ENCODE peak calls at places on chromosomes 12 and 14, in seven cellular contexts. R, F, P, W, Q, S and Y are unnamed samples.

GRCh38 chr12:20089077-20089476 is 279.3 kb upstream of the PDE3A start:
- DNase-seq in Q (no peak), S (no peak), R (no peak), W (no peak), P (no peak), F (no peak), Y (no peak)

GRCh38 chr14:104025481-104025975 is 60.0 kb upstream of the ASPG start:
- DNase-seq in P (no peak), R (no peak), F (no peak), Q (no peak), W (no peak), S (no peak), Y (no peak)

GRCh38 chr12:131720921-131721320 is 10.0 kb downstream of the SFSWAP start:
- DNase-seq in F (peak; percentile 46), S (no peak), R (no peak), W (no peak), Q (no peak), P (no peak), Y (no peak)

GRCh38 chr12:4819654-4820053 is 90.1 kb upstream of the KCNA1 start:
- DNase-seq in P (no peak), F (peak; percentile 82), S (no peak), R (no peak), W (no peak), Q (no peak), Y (no peak)

GRCh38 chr12:14768823-14769405 is 34.4 kb downstream of the WBP11 start:
- DNase-seq in F (peak; percentile 51), S (no peak), W (no peak), P (no peak), R (no peak), Q (no peak), Y (peak; percentile 76)

GRCh38 chr14:103818422-103818821 is 29.0 kb downstream of the PPP1R13B start:
- DNase-seq in P (no peak), Q (no peak), S (no peak), R (no peak), W (no peak), F (no peak), Y (no peak)

GRCh38 chr14:101937926-101938767 is 26.2 kb upstream of the DYNC1H1 start:
- DNase-seq in P (no peak), R (no peak), S (no peak), Q (no peak), F (no peak), W (no peak), Y (peak; percentile 43)

GRCh38 chr12:64625243-64626077 is 15.2 kb downstream of the RASSF3 start:
- DNase-seq in P (no peak), F (peak; percentile 86), R (peak; percentile 86), W (peak; percentile 60), S (peak; percentile 54), Q (peak; percentile 91), Y (no peak)

GRCh38 chr14:38127784-38128183 is 79.9 kb upstream of the SSTR1 start:
- DNase-seq in Q (no peak), F (peak; percentile 65), R (no peak), S (no peak), W (no peak), P (no peak), Y (no peak)

GRCh38 chr12:77299910-77300772 is 234.8 kb upstream of the E2F7 start:
- DNase-seq in R (no peak), F (peak; percentile 85), Q (no peak), W (no peak), S (no peak), P (no peak), Y (no peak)

GRCh38 chr14:105338392-105338791 is 23.8 kb downstream of the PACS2 start:
- DNase-seq in Q (no peak), P (no peak), F (no peak), R (no peak), S (no peak), W (no peak), Y (peak; percentile 69)

GRCh38 chr12:6553051-6553868 is 2.6 kb downstream of the IFFO1 start:
- DNase-seq in W (no peak), R (peak; percentile 70), S (no peak), Q (peak; percentile 88), F (peak; percentile 97), P (no peak), Y (peak; percentile 59)

GRCh38 chr12:25960176-25960575 is 1.7 kb downstream of the RASSF8 start:
- DNase-seq in Q (no peak), F (peak; percentile 71), S (no peak), P (no peak), W (no peak), R (no peak), Y (no peak)

GRCh38 chr14:69259531-69260245 is at the start of gene GALNT16:
- DNase-seq in Q (no peak), F (peak; percentile 59), S (no peak), W (no peak), P (no peak), R (no peak), Y (peak; percentile 74)

GRCh38 chr14:64721899-64722298 is 17.7 kb downstream of the PLEKHG3 start:
- DNase-seq in P (no peak), R (no peak), F (no peak), S (no peak), Q (no peak), W (no peak), Y (no peak)
- H3K4me1 ChIP-seq in P (peaks cover 39% of the 10 kb centered on the region), R (peaks cover 55% of the 10 kb centered on the region), F (peaks cover 27% of the 10 kb centered on the region), S (no peaks in the 10 kb centered on the region), Q (peaks cover 100% of the 10 kb centered on the region), W (peaks cover 100% of the 10 kb centered on the region), Y (peaks cover 35% of the 10 kb centered on the region)

GRCh38 chr12:3342051-3342450 is 149.0 kb upstream of the PRMT8 start:
- DNase-seq in F (peak; percentile 45), W (no peak), P (no peak), R (no peak), Q (no peak), S (no peak), Y (peak; percentile 62)
- H3K27ac ChIP-seq in F (no peak overlapping the region), W (no peak overlapping the region), P (no peak overlapping the region), R (no peak overlapping the region), Q (no peak overlapping the region), S (no peak overlapping the region), Y (no peak overlapping the region)

DNA sequence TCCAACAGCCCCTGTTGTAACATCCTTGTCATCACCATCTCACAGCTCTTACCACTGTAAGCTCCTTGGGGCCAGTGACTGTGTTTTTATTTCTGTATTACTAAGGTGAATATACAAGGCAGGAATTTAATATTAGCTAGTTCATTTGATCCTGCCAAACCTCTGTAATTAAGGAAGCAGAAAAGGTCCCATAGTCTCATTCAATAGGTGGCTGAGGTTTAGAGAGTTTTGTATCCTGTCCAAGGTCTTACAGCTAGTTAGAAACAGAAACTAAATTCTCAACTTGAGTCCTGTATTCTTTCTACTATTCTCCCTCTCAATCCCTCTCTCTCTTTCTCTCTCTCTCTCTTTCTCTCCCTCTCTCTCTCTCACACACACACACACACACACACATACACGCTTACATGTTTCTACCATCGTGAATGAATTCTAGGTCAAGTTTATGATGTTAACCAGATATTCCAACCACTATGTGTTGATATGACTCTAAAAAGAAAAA is 543 bp upstream of the GLIPR1 start:
- DNase-seq in P (no peak), W (no peak), F (peak; percentile 82), R (no peak), Q (no peak), S (no peak), Y (no peak)
- H3K4me3 ChIP-seq in P (peak overlapping the region; percentile 51), W (no peak overlapping the region), F (peak overlapping the region; percentile 86), R (peak overlapping the region; percentile 39), Q (peak overlapping the region; percentile 57), S (peak overlapping the region; percentile 39), Y (peak overlapping the region; percentile 44)

DNA sequence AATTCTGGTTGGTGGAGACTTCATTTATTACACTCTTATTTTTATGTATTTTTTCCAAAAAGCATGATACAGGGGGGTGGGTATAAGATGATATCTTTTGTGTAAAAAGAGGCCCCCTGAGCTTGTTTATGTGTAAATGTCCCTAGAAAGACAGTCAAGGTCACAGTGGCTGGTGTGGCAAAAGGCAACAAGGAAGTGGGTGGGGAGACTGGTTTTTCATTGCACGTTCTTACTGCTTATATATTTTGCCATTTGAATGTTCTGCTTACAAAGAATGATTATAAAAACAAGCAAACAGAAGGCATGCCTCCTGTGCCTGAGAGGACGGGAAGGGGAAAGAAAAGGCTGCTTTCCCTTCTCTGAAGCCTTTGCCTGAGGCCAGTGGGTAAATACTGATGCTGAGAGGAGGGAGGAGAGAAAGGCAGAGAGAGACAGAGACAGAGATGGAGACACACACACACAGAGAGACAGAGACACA is 24.1 kb upstream of the ADIPOR2 start:
- DNase-seq in W (no peak), Q (no peak), P (no peak), F (no peak), S (no peak), R (no peak), Y (no peak)
- H3K4me1 ChIP-seq in W (peaks cover 29% of the 10 kb centered on the region), Q (peaks cover 28% of the 10 kb centered on the region), P (peaks cover 31% of the 10 kb centered on the region), F (no peaks in the 10 kb centered on the region), S (no peaks in the 10 kb centered on the region), R (no peaks in the 10 kb centered on the region), Y (peaks cover 27% of the 10 kb centered on the region)

GRCh38 chr12:123149828-123150272 is 1.0 kb downstream of the PITPNM2 start:
- DNase-seq in Q (no peak), R (no peak), F (no peak), W (no peak), S (no peak), P (no peak), Y (no peak)
- H3K27ac ChIP-seq in Q (peak overlapping the region; percentile 81), R (peak overlapping the region; percentile 88), F (no peak overlapping the region), W (peak overlapping the region; percentile 66), S (peak overlapping the region; percentile 66), P (no peak overlapping the region), Y (peak overlapping the region; percentile 48)

GRCh38 chr14:73753887-73754880 is 40.0 kb upstream of the PNMA1 start:
- DNase-seq in R (no peak), S (no peak), F (peak; percentile 69), P (no peak), W (no peak), Q (peak; percentile 83), Y (peak; percentile 89)

GRCh38 chr14:73752297-73752992 is 38.3 kb upstream of the PNMA1 start:
- DNase-seq in R (peak; percentile 72), P (peak; percentile 41), F (peak; percentile 60), Q (peak; percentile 85), S (peak; percentile 88), W (no peak), Y (peak; percentile 76)

GRCh38 chr14:73751157-73751691 is 37.0 kb upstream of the PNMA1 start:
- DNase-seq in Q (no peak), P (no peak), W (no peak), R (no peak), F (no peak), S (no peak), Y (peak; percentile 79)

GRCh38 chr14:73754911-73755360 is 40.8 kb upstream of the PNMA1 start:
- DNase-seq in R (no peak), W (no peak), S (peak; percentile 67), F (peak; percentile 75), Q (no peak), P (no peak), Y (peak; percentile 82)

DNA sequence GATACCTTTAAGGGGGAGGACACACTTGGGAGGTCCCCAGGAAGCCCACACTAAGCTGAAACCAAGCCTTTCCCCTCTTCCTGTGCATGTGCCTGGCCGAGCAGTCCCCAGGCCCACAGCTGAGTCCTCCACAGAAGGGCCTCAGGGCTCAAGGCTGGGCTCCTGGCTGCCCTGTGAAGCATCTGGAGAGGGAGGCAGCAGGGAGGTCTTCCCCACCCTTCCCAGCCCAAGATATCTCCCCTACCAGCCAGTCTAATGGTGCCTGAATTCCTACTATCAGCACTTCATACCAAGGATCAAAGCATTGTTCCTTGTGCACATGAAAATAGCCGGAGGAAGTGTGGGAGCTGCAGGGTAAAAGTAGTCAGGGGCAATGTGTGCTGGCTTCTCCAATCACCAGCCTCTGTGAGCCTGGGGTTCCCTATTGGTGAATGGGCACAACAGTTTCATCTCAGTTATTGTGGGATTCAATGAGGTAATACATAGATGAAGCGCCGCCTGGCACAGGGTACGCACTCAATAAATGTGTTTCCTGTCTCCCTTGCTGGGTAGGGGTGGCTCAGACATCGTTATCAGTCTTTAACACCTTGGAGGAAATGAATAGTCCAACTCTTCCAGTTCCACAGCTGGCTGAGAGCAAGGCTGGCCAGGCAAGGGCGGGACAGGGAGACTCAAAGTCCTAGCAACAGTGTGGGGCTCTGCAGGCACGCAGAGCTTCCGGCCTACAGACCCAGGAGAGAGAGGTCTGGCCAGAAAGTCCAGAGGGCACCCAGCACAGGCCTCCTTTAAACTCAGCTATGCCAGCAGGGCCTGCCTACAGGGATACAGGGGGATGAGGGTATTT is 39.1 kb upstream of the PNMA1 start:
- DNase-seq in Q (no peak), P (no peak), R (peak; percentile 77), S (no peak), F (peak; percentile 51), W (no peak), Y (peak; percentile 88)
- H3K4me3 ChIP-seq in Q (no peak overlapping the region), P (peak overlapping the region; percentile 55), R (no peak overlapping the region), S (no peak overlapping the region), F (peak overlapping the region; percentile 62), W (no peak overlapping the region), Y (peak overlapping the region; percentile 34)